ENCODE peak calls at places on chromosome 10, in nine cellular contexts. One of them, this sample, is unnamed.

GRCh38 chr10:132996603-132997343 is 54.4 kb upstream of the CFAP46 start:
- DNase-seq in DND-41: no peak
- DNase-seq in fibroblast of lung: no peak
- DNase-seq in K562: no peak
- DNase-seq in PC-3: no peak
- DNase-seq in HCT116: no peak
- DNase-seq in GM23248: no peak
- DNase-seq in keratinocyte: no peak
- DNase-seq in neuronal stem cell: no peak
- DNase-seq in this sample: no peak

GRCh38 chr10:7512487-7512886 is 101.7 kb upstream of the SFMBT2 start:
- DNase-seq in DND-41: peak
- DNase-seq in fibroblast of lung: no peak
- DNase-seq in K562: peak
- DNase-seq in PC-3: no peak
- DNase-seq in HCT116: no peak
- DNase-seq in GM23248: no peak
- DNase-seq in keratinocyte: no peak
- DNase-seq in neuronal stem cell: no peak
- DNase-seq in this sample: peak

GRCh38 chr10:4246881-4247358 is 461.9 kb upstream of the KLF6 start:
- DNase-seq in DND-41: no peak
- DNase-seq in fibroblast of lung: peak
- DNase-seq in K562: no peak
- DNase-seq in PC-3: peak
- DNase-seq in HCT116: no peak
- DNase-seq in GM23248: peak
- DNase-seq in keratinocyte: no peak
- DNase-seq in neuronal stem cell: no peak
- DNase-seq in this sample: no peak

GRCh38 chr10:71209324-71210030 is 2.9 kb upstream of the UNC5B start:
- DNase-seq in DND-41: no peak
- DNase-seq in fibroblast of lung: no peak
- DNase-seq in K562: no peak
- DNase-seq in PC-3: no peak
- DNase-seq in HCT116: no peak
- DNase-seq in GM23248: no peak
- DNase-seq in keratinocyte: no peak
- DNase-seq in neuronal stem cell: no peak
- DNase-seq in this sample: no peak

GRCh38 chr10:29522038-29522855 is 112.5 kb downstream of the SVIL start:
- DNase-seq in DND-41: no peak
- DNase-seq in fibroblast of lung: peak
- DNase-seq in K562: no peak
- DNase-seq in PC-3: no peak
- DNase-seq in HCT116: no peak
- DNase-seq in GM23248: no peak
- DNase-seq in keratinocyte: no peak
- DNase-seq in neuronal stem cell: no peak
- DNase-seq in this sample: no peak

GRCh38 chr10:130179640-130180039 is 43.4 kb downstream of the GLRX3 start:
- DNase-seq in DND-41: peak
- DNase-seq in fibroblast of lung: peak
- DNase-seq in K562: peak
- DNase-seq in PC-3: peak
- DNase-seq in HCT116: peak
- DNase-seq in GM23248: peak
- DNase-seq in keratinocyte: no peak
- DNase-seq in neuronal stem cell: peak
- DNase-seq in this sample: peak

GRCh38 chr10:125003146-125003900 is 61.4 kb downstream of the ZRANB1 start:
- DNase-seq in DND-41: no peak
- DNase-seq in fibroblast of lung: no peak
- DNase-seq in K562: no peak
- DNase-seq in PC-3: no peak
- DNase-seq in HCT116: no peak
- DNase-seq in GM23248: no peak
- DNase-seq in keratinocyte: no peak
- DNase-seq in neuronal stem cell: no peak
- DNase-seq in this sample: no peak

GRCh38 chr10:22427890-22428571 is 82.7 kb downstream of the SPAG6 start:
- DNase-seq in DND-41: no peak
- DNase-seq in fibroblast of lung: peak
- DNase-seq in K562: peak
- DNase-seq in PC-3: peak
- DNase-seq in HCT116: peak
- DNase-seq in GM23248: peak
- DNase-seq in keratinocyte: peak
- DNase-seq in neuronal stem cell: no peak
- DNase-seq in this sample: no peak

GRCh38 chr10:29613791-29614190 is 21.0 kb downstream of the SVIL start:
- DNase-seq in DND-41: no peak
- DNase-seq in fibroblast of lung: no peak
- DNase-seq in K562: no peak
- DNase-seq in PC-3: no peak
- DNase-seq in HCT116: no peak
- DNase-seq in GM23248: no peak
- DNase-seq in keratinocyte: no peak
- DNase-seq in neuronal stem cell: no peak
- DNase-seq in this sample: no peak

GRCh38 chr10:30988831-30989458 is 42.7 kb downstream of the ZNF438 start:
- DNase-seq in DND-41: no peak
- DNase-seq in fibroblast of lung: peak
- DNase-seq in K562: no peak
- DNase-seq in PC-3: no peak
- DNase-seq in HCT116: no peak
- DNase-seq in GM23248: no peak
- DNase-seq in keratinocyte: no peak
- DNase-seq in neuronal stem cell: no peak
- DNase-seq in this sample: no peak

GRCh38 chr10:75982611-75983369 is 551.4 kb downstream of the LRMDA start:
- DNase-seq in DND-41: no peak
- DNase-seq in fibroblast of lung: peak
- DNase-seq in K562: no peak
- DNase-seq in PC-3: peak
- DNase-seq in HCT116: no peak
- DNase-seq in GM23248: peak
- DNase-seq in keratinocyte: no peak
- DNase-seq in neuronal stem cell: no peak
- DNase-seq in this sample: no peak

GRCh38 chr10:27192284-27192683 is 37.1 kb downstream of the MASTL start:
- DNase-seq in DND-41: no peak
- DNase-seq in fibroblast of lung: peak
- DNase-seq in K562: no peak
- DNase-seq in PC-3: peak
- DNase-seq in HCT116: peak
- DNase-seq in GM23248: peak
- DNase-seq in keratinocyte: no peak
- DNase-seq in neuronal stem cell: no peak
- DNase-seq in this sample: no peak

GRCh38 chr10:52769966-52770365 is 2.6 kb downstream of the MBL2 start:
- DNase-seq in DND-41: no peak
- DNase-seq in fibroblast of lung: no peak
- DNase-seq in K562: no peak
- DNase-seq in PC-3: no peak
- DNase-seq in HCT116: no peak
- DNase-seq in GM23248: no peak
- DNase-seq in keratinocyte: no peak
- DNase-seq in neuronal stem cell: no peak
- DNase-seq in this sample: no peak

GRCh38 chr10:89431977-89432376 is 17.6 kb downstream of the IFIT5 start:
- DNase-seq in DND-41: no peak
- DNase-seq in fibroblast of lung: peak
- DNase-seq in K562: no peak
- DNase-seq in PC-3: peak
- DNase-seq in HCT116: no peak
- DNase-seq in GM23248: peak
- DNase-seq in keratinocyte: peak
- DNase-seq in neuronal stem cell: no peak
- DNase-seq in this sample: no peak

DNA sequence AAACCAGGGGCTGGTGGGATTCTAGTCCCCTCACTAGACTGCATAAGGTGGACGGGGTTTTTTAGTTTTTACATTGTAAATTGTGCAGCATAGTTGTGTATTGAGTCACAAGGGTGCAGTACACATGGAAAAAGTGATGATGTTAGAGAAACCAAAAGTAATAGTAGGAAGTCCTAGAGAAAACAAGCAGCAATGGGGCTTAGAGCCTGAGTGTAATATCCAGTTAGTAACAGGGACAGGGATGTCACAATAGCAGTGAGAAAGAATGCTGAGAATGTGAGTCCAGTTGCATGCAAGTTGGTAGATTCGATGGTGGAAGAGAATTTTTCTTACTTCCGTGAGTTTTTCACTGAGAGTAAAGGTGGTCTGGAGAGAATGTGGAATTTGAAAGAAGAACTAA is 879.3 kb downstream of the SORCS1 start:
- DNase-seq in DND-41: no peak
- DNase-seq in fibroblast of lung: no peak
- DNase-seq in K562: no peak
- DNase-seq in PC-3: no peak
- DNase-seq in HCT116: no peak
- DNase-seq in GM23248: peak
- DNase-seq in keratinocyte: no peak
- DNase-seq in neuronal stem cell: no peak
- DNase-seq in this sample: no peak
- H2AFZ ChIP-seq in DND-41: no peak
- H2AFZ ChIP-seq in fibroblast of lung: no peak
- H2AFZ ChIP-seq in K562: no peak
- H2AFZ ChIP-seq in PC-3: peak
- H2AFZ ChIP-seq in HCT116: no peak
- H2AFZ ChIP-seq in GM23248: no peak
- H2AFZ ChIP-seq in keratinocyte: no peak
- H2AFZ ChIP-seq in neuronal stem cell: peak
- H2AFZ ChIP-seq in this sample: no peak

GRCh38 chr10:92045641-92046106 is 122.1 kb downstream of the BTAF1 start:
- DNase-seq in DND-41: no peak
- DNase-seq in fibroblast of lung: no peak
- DNase-seq in K562: no peak
- DNase-seq in PC-3: no peak
- DNase-seq in HCT116: no peak
- DNase-seq in GM23248: no peak
- DNase-seq in keratinocyte: no peak
- DNase-seq in neuronal stem cell: no peak
- DNase-seq in this sample: no peak
- H2AFZ ChIP-seq in DND-41: no peak
- H2AFZ ChIP-seq in fibroblast of lung: no peak
- H2AFZ ChIP-seq in K562: no peak
- H2AFZ ChIP-seq in PC-3: no peak
- H2AFZ ChIP-seq in HCT116: no peak
- H2AFZ ChIP-seq in GM23248: no peak
- H2AFZ ChIP-seq in keratinocyte: no peak
- H2AFZ ChIP-seq in neuronal stem cell: no peak
- H2AFZ ChIP-seq in this sample: no peak

DNA sequence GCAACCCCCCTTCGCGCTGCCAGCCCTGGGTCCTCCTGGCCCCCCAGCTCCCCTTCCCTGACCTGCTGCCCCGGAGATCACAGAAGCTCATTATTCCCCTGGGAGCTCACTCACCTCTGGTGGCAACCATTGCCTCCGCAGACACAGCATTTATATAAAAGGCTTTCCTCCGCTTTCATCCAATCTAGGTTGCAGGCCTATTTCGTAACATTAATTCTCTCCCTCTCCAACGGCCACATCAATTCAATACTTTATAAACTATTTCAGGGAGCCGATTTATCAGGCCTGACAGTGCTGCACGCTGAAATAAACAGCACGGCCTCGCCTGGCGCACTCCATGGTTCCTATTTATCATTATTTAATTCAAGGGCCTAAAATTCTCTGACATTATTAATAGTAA is 249.4 kb upstream of the PFKP start:
- DNase-seq in DND-41: no peak
- DNase-seq in fibroblast of lung: no peak
- DNase-seq in K562: no peak
- DNase-seq in PC-3: no peak
- DNase-seq in HCT116: no peak
- DNase-seq in GM23248: no peak
- DNase-seq in keratinocyte: no peak
- DNase-seq in neuronal stem cell: no peak
- DNase-seq in this sample: no peak
- H2AFZ ChIP-seq in DND-41: no peak
- H2AFZ ChIP-seq in fibroblast of lung: no peak
- H2AFZ ChIP-seq in K562: no peak
- H2AFZ ChIP-seq in PC-3: no peak
- H2AFZ ChIP-seq in HCT116: no peak
- H2AFZ ChIP-seq in GM23248: no peak
- H2AFZ ChIP-seq in keratinocyte: no peak
- H2AFZ ChIP-seq in neuronal stem cell: no peak
- H2AFZ ChIP-seq in this sample: no peak

GRCh38 chr10:113991091-113991860 is 52.4 kb upstream of the ADRB1 start:
- DNase-seq in DND-41: peak
- DNase-seq in fibroblast of lung: no peak
- DNase-seq in K562: no peak
- DNase-seq in PC-3: no peak
- DNase-seq in HCT116: no peak
- DNase-seq in GM23248: no peak
- DNase-seq in keratinocyte: no peak
- DNase-seq in neuronal stem cell: no peak
- DNase-seq in this sample: no peak

GRCh38 chr10:113995201-113995600 is 48.5 kb upstream of the ADRB1 start:
- DNase-seq in DND-41: no peak
- DNase-seq in fibroblast of lung: no peak
- DNase-seq in K562: no peak
- DNase-seq in PC-3: no peak
- DNase-seq in HCT116: no peak
- DNase-seq in GM23248: no peak
- DNase-seq in keratinocyte: no peak
- DNase-seq in neuronal stem cell: no peak
- DNase-seq in this sample: no peak

GRCh38 chr10:113997428-113997827 is 46.2 kb upstream of the ADRB1 start:
- DNase-seq in DND-41: no peak
- DNase-seq in fibroblast of lung: no peak
- DNase-seq in K562: no peak
- DNase-seq in PC-3: no peak
- DNase-seq in HCT116: no peak
- DNase-seq in GM23248: no peak
- DNase-seq in keratinocyte: no peak
- DNase-seq in neuronal stem cell: no peak
- DNase-seq in this sample: no peak

GRCh38 chr10:113992601-113993011 is 51.1 kb upstream of the ADRB1 start:
- DNase-seq in DND-41: no peak
- DNase-seq in fibroblast of lung: no peak
- DNase-seq in K562: no peak
- DNase-seq in PC-3: peak
- DNase-seq in HCT116: no peak
- DNase-seq in GM23248: peak
- DNase-seq in keratinocyte: no peak
- DNase-seq in neuronal stem cell: no peak
- DNase-seq in this sample: no peak

DNA sequence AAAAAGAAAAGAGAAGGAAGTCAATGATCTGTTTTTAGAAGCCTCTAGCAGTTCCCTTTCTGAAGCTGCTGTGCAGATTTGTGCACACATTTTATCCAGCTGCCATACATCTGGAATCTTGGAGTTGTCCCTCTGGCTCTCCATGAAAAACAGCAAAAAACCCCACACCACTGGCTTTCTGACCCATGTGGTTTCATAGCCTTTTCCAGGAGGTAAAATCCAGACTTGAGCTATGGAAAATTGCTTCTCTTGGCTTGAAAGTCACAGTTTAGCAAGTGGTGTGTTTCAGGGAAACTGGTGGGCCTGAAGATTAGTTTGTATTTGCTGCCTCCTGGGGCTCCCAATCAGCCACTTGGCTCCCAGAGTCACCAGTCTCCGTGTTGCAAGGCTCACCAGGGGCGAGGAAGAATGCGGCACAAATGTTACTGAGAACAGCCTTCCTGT is 50.2 kb upstream of the ADRB1 start:
- DNase-seq in DND-41: no peak
- DNase-seq in fibroblast of lung: peak
- DNase-seq in K562: no peak
- DNase-seq in PC-3: no peak
- DNase-seq in HCT116: no peak
- DNase-seq in GM23248: no peak
- DNase-seq in keratinocyte: no peak
- DNase-seq in neuronal stem cell: no peak
- DNase-seq in this sample: no peak
- H2AFZ ChIP-seq in DND-41: no peak
- H2AFZ ChIP-seq in fibroblast of lung: no peak
- H2AFZ ChIP-seq in K562: no peak
- H2AFZ ChIP-seq in PC-3: no peak
- H2AFZ ChIP-seq in HCT116: no peak
- H2AFZ ChIP-seq in GM23248: no peak
- H2AFZ ChIP-seq in keratinocyte: no peak
- H2AFZ ChIP-seq in neuronal stem cell: no peak
- H2AFZ ChIP-seq in this sample: no peak

This sample was measured in OCI-LY7.